ENCODE peak calls at places on chromosomes 5 and 9, in seven cellular contexts. W is GM13977; V is globus pallidus; J is GM20000; E is stimulated activated CD4-positive, alpha-beta T cell treated with anti-CD3 and anti-CD28 coated beads, Interleukin-12 subunit alpha, Interleukin-12 subunit beta, amount 100 ng/mL, for 24 hours; N is SK-N-DZ; U is ACHN. S is an unnamed sample.

GRCh38 chr9:106479679-106480078 is 383.3 kb upstream of the ZNF462 start:
- DNase-seq in E (no peak), W (no peak), J (no peak), N (no peak), U (no peak), V (peak; percentile 24), S (peak; percentile 36)

GRCh38 chr9:134964271-134964670 is 46.6 kb upstream of the FCN1 start:
- DNase-seq in W (no peak), U (no peak), J (no peak), N (no peak), E (no peak), V (no peak), S (no peak)

GRCh38 chr5:181207214-181207959 is 2.4 kb upstream of the TRIM7 start:
- DNase-seq in E (peak; percentile 84), N (peak; percentile 88), J (peak; percentile 63), W (peak; percentile 73), V (peak; percentile 68), U (peak; percentile 86), S (peak; percentile 94)

GRCh38 chr5:127313847-127314473 is 23.4 kb downstream of the MEGF10 start:
- DNase-seq in N (peak; percentile 21), V (peak; percentile 80), J (peak; percentile 70), E (peak; percentile 44), W (peak; percentile 53), U (peak; percentile 50), S (peak; percentile 71)

GRCh38 chr9:28598396-28598795 is 1025.1 kb upstream of the C9orf72 start:
- DNase-seq in E (no peak), U (no peak), V (peak; percentile 21), N (no peak), W (no peak), J (no peak), S (no peak)

GRCh38 chr5:39948867-39949468 is 524.2 kb upstream of the DAB2 start:
- DNase-seq in J (peak; percentile 52), N (peak; percentile 53), U (peak; percentile 62), E (peak; percentile 10), V (peak; percentile 54), W (peak; percentile 48), S (peak; percentile 84)

GRCh38 chr5:115372121-115372520 is 75.7 kb upstream of the CCDC112 start:
- DNase-seq in J (no peak), W (no peak), N (no peak), V (no peak), U (no peak), E (no peak), S (no peak)

GRCh38 chr5:40258205-40258604 is 421.5 kb upstream of the PTGER4 start:
- DNase-seq in N (no peak), J (no peak), U (no peak), E (no peak), W (no peak), V (peak; percentile 0), S (no peak)

GRCh38 chr5:27854243-27854852 is 816.0 kb upstream of the CDH9 start:
- DNase-seq in U (no peak), N (no peak), V (no peak), W (no peak), E (no peak), J (no peak), S (peak; percentile 23)

GRCh38 chr5:10469253-10470030 is 27.8 kb downstream of the ROPN1L start:
- DNase-seq in W (no peak), N (no peak), U (no peak), V (no peak), J (no peak), E (no peak), S (peak; percentile 81)

GRCh38 chr5:107617052-107617451 is 53.7 kb downstream of the EFNA5 start:
- DNase-seq in E (no peak), N (no peak), W (no peak), V (no peak), J (no peak), U (no peak), S (no peak)

GRCh38 chr5:115831163-115831768 is 10.1 kb downstream of the ATG12 start:
- DNase-seq in U (peak; percentile 49), V (peak; percentile 39), J (peak; percentile 49), E (no peak), N (peak; percentile 29), W (peak; percentile 46), S (peak; percentile 70)

GRCh38 chr5:175254155-175254554 is 189.8 kb downstream of the DRD1 start:
- DNase-seq in V (peak; percentile 4), J (no peak), W (no peak), N (no peak), E (no peak), U (no peak), S (no peak)

GRCh38 chr5:159257007-159257406 is 6.1 kb upstream of the UBLCP1 start:
- DNase-seq in J (no peak), U (no peak), W (no peak), N (no peak), V (no peak), E (no peak), S (peak; percentile 35)

GRCh38 chr9:91944711-91945110 is 5.3 kb downstream of the ROR2 start:
- DNase-seq in W (no peak), E (no peak), N (no peak), J (no peak), V (no peak), U (no peak), S (no peak)

GRCh38 chr9:8074645-8075044 is 275.1 kb upstream of the DMAC1 start:
- DNase-seq in E (no peak), U (no peak), N (no peak), J (no peak), V (no peak), W (no peak), S (no peak)

GRCh38 chr5:159897786-159898393 is 18.4 kb upstream of the ADRA1B start:
- DNase-seq in U (no peak), V (no peak), E (no peak), W (no peak), N (no peak), J (no peak), S (no peak)

GRCh38 chr5:177520271-177520670 is 3.5 kb upstream of the DDX41 start:
- DNase-seq in N (no peak), U (no peak), E (no peak), J (no peak), V (no peak), W (no peak), S (no peak)

GRCh38 chr9:34428325-34428958 is 29.9 kb downstream of the FAM219A start:
- DNase-seq in E (no peak), N (no peak), V (peak; percentile 27), J (no peak), W (no peak), U (no peak), S (no peak)

GRCh38 chr9:135165756-135166519 is 78.5 kb downstream of the OLFM1 start:
- DNase-seq in N (peak; percentile 84), U (no peak), J (no peak), V (no peak), W (no peak), E (no peak), S (no peak)

GRCh38 chr5:1432296-1432695 is 12.9 kb downstream of the SLC6A3 start:
- DNase-seq in J (no peak), N (no peak), E (no peak), V (no peak), U (no peak), W (no peak), S (no peak)

GRCh38 chr5:59873113-59873512 is 20.4 kb downstream of the PDE4D start:
- DNase-seq in N (no peak), E (no peak), J (no peak), U (no peak), W (no peak), V (no peak), S (peak; percentile 82)

GRCh38 chr9:5690278-5690677 is 61.4 kb downstream of the RIC1 start:
- DNase-seq in N (no peak), W (no peak), J (no peak), U (no peak), V (no peak), E (no peak), S (no peak)

GRCh38 chr9:130030821-130031481 is 12.0 kb downstream of the FNBP1 start:
- DNase-seq in V (no peak), E (no peak), U (no peak), W (no peak), N (no peak), J (no peak), S (no peak)

GRCh38 chr5:113082547-113082905 is 105.9 kb downstream of the DCP2 start:
- DNase-seq in J (no peak), E (no peak), U (no peak), W (no peak), V (no peak), N (no peak), S (no peak)

GRCh38 chr9:86721843-86722705 is 225.2 kb downstream of the GAS1 start:
- DNase-seq in N (no peak), V (no peak), U (peak; percentile 39), J (no peak), W (no peak), E (no peak), S (peak; percentile 86)

GRCh38 chr9:119601632-119602031 is 232.4 kb upstream of the BRINP1 start:
- DNase-seq in U (no peak), W (no peak), E (no peak), N (no peak), V (no peak), J (no peak), S (no peak)

GRCh38 chr5:81838307-81838906 is 87.5 kb upstream of the SSBP2 start:
- DNase-seq in V (no peak), U (peak; percentile 43), J (no peak), N (peak; percentile 61), W (no peak), E (no peak), S (peak; percentile 58)

GRCh38 chr9:127225747-127226646 is 38.6 kb upstream of the GARNL3 start:
- DNase-seq in U (peak; percentile 40), E (no peak), J (peak; percentile 30), V (peak; percentile 61), W (no peak), N (no peak), S (peak; percentile 46)

GRCh38 chr5:123754903-123755302 is 242.9 kb downstream of the CSNK1G3 start:
- DNase-seq in W (no peak), E (no peak), V (peak; percentile 32), N (no peak), J (no peak), U (peak; percentile 49), S (peak; percentile 19)